ENCODE peak calls at places on chromosomes 16 and 17, in six cellular contexts. F is CD4-positive, alpha-beta T cell; I is mesothelial cell of epicardium; P is colonic mucosa; N is fibroblast of pulmonary artery; Z is GM12865. A is an unnamed sample.

GRCh38 chr16:81650982-81651562 is 128.0 kb upstream of the PLCG2 start:
- DNase-seq in F (no peak), I (no peak), P (peak), N (peak), Z (no peak), A (no peak)

GRCh38 chr16:11530171-11530940 is 56.4 kb downstream of the LITAF start:
- DNase-seq in F (no peak), I (no peak), P (no peak), N (peak), Z (no peak), A (no peak)

GRCh38 chr17:50697076-50697475 is 10.6 kb downstream of the ANKRD40 start:
- DNase-seq in F (no peak), I (no peak), P (no peak), N (no peak), Z (no peak), A (no peak)

GRCh38 chr17:71921726-71922320 is 199.0 kb upstream of the SOX9 start:
- DNase-seq in F (no peak), I (no peak), P (no peak), N (no peak), Z (peak), A (no peak)

GRCh38 chr17:82302498-82302963 is 14.9 kb downstream of the CD7 start:
- DNase-seq in F (no peak), I (no peak), P (no peak), N (no peak), Z (no peak), A (no peak)

GRCh38 chr16:13902677-13903076 is 17.3 kb upstream of the ERCC4 start:
- DNase-seq in F (no peak), I (no peak), P (no peak), N (peak), Z (no peak), A (no peak)

GRCh38 chr17:43615330-43615729 is 46.4 kb downstream of the MEOX1 start:
- DNase-seq in F (no peak), I (no peak), P (no peak), N (no peak), Z (no peak), A (no peak)

GRCh38 chr17:72192409-72193192 is 71.8 kb downstream of the SOX9 start:
- DNase-seq in F (no peak), I (no peak), P (no peak), N (peak), Z (no peak), A (no peak)

GRCh38 chr17:81399481-81400153 is 4.4 kb downstream of the BAHCC1 start:
- DNase-seq in F (no peak), I (no peak), P (no peak), N (no peak), Z (no peak), A (no peak)

GRCh38 chr16:15961060-15961511 is 11.7 kb downstream of the ABCC1 start:
- DNase-seq in F (peak), I (no peak), P (no peak), N (peak), Z (peak), A (no peak)

GRCh38 chr17:34378664-34379101 is 15.7 kb upstream of the CCL1 start:
- DNase-seq in F (no peak), I (no peak), P (no peak), N (peak), Z (peak), A (no peak)

GRCh38 chr16:16150117-16150877 is 73.0 kb downstream of the ABCC6 start:
- DNase-seq in F (no peak), I (no peak), P (peak), N (peak), Z (no peak), A (no peak)

GRCh38 chr16:50398336-50398735 is 29.5 kb upstream of the BRD7 start:
- DNase-seq in F (no peak), I (no peak), P (no peak), N (no peak), Z (no peak), A (peak)

GRCh38 chr17:7613769-7614421 is 802 bp downstream of the FXR2 start:
- DNase-seq in F (no peak), I (no peak), P (no peak), N (no peak), Z (no peak), A (no peak)

GRCh38 chr17:47800686-47801085 is 20.9 kb downstream of the OSBPL7 start:
- DNase-seq in F (no peak), I (no peak), P (no peak), N (no peak), Z (no peak), A (no peak)

GRCh38 chr17:78390241-78391050 is 12.0 kb downstream of the PGS1 start:
- DNase-seq in F (no peak), I (no peak), P (no peak), N (peak), Z (no peak), A (no peak)

GRCh38 chr17:67390646-67391480 is 13.8 kb downstream of the PITPNC1 start:
- DNase-seq in F (peak), I (no peak), P (no peak), N (peak), Z (peak), A (no peak)

GRCh38 chr17:67528751-67529436 is 151.8 kb downstream of the PITPNC1 start:
- DNase-seq in F (no peak), I (peak), P (peak), N (peak), Z (no peak), A (peak)

GRCh38 chr16:87101903-87102302 is 215.3 kb downstream of the C16orf95 start:
- DNase-seq in F (no peak), I (no peak), P (no peak), N (peak), Z (no peak), A (no peak)

GRCh38 chr16:69100046-69100765 is 5.2 kb upstream of the HAS3 start:
- DNase-seq in F (no peak), I (no peak), P (no peak), N (no peak), Z (no peak), A (no peak)

GRCh38 chr17:62064029-62064790 is 868 bp downstream of the MED13 start:
- DNase-seq in F (no peak), I (no peak), P (no peak), N (peak), Z (peak), A (no peak)

DNA sequence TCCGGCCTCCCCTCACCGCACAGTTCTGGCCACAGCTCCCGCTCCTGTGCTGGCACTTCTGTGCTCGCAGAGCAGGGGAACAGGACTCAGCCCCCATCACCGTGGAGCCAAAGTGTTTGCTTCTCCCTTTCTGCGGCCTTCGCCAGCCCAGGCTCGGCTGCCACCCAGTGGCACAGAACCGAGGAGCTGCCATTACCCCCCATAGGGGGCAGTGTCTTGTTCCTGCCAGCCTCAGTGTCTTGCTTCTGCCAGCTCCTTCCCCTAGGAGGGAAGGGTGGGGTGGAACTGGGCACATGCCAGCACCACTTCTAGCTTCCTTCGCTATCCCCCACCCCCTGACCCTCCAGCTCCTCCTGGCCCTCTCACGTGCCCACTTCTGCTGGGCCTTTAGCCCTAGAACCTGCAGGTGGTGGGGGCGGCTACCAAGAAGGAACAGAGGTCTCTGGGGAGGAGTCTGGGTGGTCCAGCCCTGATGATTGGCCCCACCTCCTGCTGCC is 645 bp upstream of the ELMO3 start:
- DNase-seq in F (no peak), I (no peak), P (peak), N (no peak), Z (no peak), A (no peak)
- TF ChIP-seq CTCF in F (no peak), I (peak), P (peak), N (peak), Z (peak), A (peak)

GRCh38 chr16:70696368-70696767 is 10.5 kb upstream of the MTSS2 start:
- DNase-seq in F (no peak), I (no peak), P (no peak), N (no peak), Z (no peak), A (no peak)

GRCh38 chr16:70694517-70695218 is 8.8 kb upstream of the MTSS2 start:
- DNase-seq in F (no peak), I (no peak), P (no peak), N (no peak), Z (no peak), A (no peak)

GRCh38 chr16:70696952-70697600 is 11.2 kb upstream of the MTSS2 start:
- DNase-seq in F (no peak), I (no peak), P (no peak), N (no peak), Z (no peak), A (no peak)

GRCh38 chr16:70694088-70694487 is 8.2 kb upstream of the MTSS2 start:
- DNase-seq in F (no peak), I (no peak), P (no peak), N (peak), Z (no peak), A (no peak)

GRCh38 chr16:70695351-70696070 is 9.7 kb upstream of the MTSS2 start:
- DNase-seq in F (no peak), I (no peak), P (peak), N (no peak), Z (no peak), A (no peak)
- TF ChIP-seq CTCF in F (no peak), I (no peak), P (no peak), N (no peak), Z (no peak), A (no peak)

DNA sequence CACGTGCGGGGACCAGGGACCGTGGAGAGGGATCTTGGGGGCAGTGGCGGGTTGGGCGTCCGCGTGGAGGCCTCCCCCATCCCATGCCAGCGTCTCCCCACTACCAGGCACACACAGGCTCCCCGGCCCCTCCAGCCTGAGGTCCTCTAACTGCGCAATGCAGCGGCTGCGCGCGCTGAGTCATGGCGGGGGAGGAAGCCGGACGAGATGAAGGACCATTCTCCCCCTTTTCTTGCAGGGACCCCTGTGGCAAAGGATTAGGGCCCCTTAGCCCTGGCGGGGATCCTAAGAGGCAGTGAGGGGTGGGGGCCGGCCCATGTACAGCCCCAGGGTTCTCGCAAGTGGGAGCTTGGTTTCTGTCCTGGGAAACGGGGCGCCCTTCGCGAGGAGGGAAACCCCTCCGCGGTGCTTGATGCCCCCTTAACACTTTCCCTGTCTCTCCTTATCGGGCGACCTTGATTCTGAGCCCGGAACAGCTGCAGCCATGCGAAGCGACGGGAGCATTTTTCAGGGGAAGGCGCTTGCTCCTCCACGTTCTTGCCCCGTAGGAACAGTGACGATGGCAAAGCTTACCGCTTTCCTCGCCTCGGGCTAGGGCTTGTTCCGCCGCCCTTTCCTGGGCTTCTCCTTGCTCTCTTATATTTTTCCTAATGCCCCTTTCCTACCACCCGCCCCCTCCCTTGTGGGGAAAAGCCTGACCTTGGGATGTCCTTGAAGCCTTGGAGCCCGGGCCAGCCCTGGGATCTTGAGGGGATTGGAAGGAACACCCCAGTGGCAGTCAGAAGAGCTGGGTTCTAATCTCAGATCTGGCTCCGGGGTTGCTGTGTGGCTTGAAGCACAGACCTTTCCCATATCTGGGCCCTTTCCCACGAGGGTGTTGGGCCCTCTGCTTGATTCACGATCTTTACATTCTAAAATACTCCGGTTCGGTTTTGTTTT is 652 bp downstream of the ALDOA start:
- DNase-seq in F (no peak), I (peak), P (peak), N (peak), Z (no peak), A (no peak)
- TF ChIP-seq CTCF in F (no peak), I (no peak), P (no peak), N (no peak), Z (no peak), A (no peak)

GRCh38 chr16:27779719-27780161 is 229.8 kb downstream of the KATNIP start:
- DNase-seq in F (no peak), I (peak), P (no peak), N (peak), Z (no peak), A (no peak)
- TF ChIP-seq CTCF in F (no peak), I (peak), P (no peak), N (peak), Z (no peak), A (peak)

GRCh38 chr17:20944014-20944905 is 98.6 kb downstream of the USP22 start:
- DNase-seq in F (peak), I (no peak), P (peak), N (no peak), Z (peak), A (no peak)
- TF ChIP-seq CTCF in F (no peak), I (no peak), P (peak), N (peak), Z (peak), A (peak)

DNA sequence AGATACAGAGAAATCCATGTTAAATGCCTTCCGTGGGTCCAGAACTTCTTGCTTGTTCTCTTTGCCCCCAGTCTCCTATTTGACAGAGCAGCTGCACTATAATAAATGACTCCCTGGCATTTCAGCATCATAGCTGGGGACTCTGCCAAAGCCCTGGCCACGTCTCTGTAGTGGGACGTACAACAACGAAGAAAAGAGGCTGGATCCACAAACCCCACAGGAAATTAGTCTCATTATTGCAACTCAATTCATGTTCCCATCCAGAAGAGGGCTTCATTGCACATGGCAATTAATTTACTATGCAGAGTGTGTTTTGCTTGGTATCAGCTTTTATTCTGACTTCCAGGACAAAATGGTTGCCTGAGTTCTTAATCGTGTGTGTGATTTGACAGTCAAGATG is 121.3 kb downstream of the CDH13 start:
- DNase-seq in F (no peak), I (no peak), P (no peak), N (peak), Z (no peak), A (no peak)
- TF ChIP-seq CTCF in F (no peak), I (no peak), P (no peak), N (peak), Z (no peak), A (no peak)

DNA sequence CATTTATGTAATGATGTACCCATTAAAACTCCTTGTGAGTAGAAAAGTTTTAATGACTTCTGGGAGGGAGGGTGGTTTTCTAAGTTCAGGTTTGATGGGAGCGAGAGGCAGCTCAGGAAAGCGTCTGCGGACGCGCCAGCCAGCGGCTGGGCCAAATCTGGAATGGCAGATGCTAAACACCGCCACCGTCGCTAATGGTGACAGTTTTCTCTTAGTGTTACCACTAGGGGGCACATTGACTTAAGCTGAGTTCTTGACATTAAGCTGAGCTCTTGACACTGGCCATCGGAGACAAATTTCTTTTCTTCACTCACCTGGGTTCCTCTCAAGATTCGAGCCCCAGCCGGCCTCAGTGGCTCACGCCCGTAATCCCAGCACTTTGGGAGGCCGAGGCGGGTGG is 6.7 kb downstream of the TRPV1 start:
- DNase-seq in F (no peak), I (no peak), P (no peak), N (peak), Z (peak), A (no peak)
- TF ChIP-seq CTCF in F (no peak), I (peak), P (peak), N (peak), Z (peak), A (peak)

DNA sequence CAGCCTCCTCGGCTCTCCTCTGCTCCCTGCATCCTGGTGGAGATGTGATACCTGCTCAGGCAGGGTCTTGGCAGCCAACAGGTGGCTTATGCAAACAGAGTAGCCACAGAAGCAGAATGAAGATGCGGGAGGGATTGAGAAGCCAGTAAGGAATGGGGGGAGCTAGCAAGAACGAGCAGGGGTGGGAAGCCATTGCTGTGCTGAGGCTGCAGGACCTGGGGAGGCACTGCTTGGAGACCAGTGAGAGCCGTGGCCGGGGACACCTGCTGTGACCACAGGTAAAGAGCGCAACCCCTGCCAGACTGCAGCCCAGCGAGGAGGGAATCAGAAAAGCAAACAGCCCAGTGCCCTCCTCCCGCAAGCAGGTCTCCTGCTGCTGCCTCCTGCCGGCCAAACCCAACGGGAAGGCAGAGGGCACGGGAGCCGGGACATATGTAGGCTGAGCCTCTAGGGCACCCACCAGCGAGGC is 14.7 kb downstream of the AIPL1 start:
- DNase-seq in F (peak), I (no peak), P (no peak), N (peak), Z (peak), A (no peak)
- TF ChIP-seq CTCF in F (no peak), I (peak), P (no peak), N (peak), Z (peak), A (peak)

DNA sequence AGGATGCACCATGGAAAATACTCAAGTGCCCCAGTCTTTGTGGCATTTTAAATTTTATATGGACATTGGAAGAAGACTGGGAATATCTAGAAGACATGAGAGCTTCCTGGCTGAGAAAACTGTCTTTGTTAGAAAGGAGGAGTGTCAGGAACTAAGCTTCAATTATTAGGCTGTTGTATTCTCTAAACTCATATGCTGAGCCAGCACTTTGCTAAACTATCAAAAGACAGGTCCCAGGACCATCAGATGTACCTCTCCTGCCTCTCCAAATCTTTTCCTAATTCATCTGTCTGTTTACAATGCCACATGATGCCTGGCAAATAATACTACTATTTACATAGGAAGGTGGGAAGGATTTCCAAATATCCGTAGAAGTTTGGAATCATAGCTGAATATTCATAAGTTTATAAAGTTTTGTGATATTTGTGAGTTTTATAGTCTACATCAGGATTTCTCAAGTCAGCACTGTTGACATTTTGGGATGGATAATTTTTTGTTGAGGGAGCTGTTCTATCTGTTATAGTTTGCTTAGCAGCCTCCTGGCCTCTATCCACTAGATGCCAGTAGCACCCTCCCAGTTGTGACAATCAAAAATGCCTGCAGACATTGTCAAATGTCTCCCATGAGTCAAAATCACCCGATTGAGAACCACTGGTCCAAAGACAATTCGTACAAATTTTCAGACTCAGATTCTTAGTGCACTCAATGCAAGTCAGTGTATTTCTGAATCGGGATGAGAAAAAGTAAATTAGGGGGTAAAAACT is 61.2 kb upstream of the NETO2 start:
- DNase-seq in F (no peak), I (no peak), P (no peak), N (no peak), Z (no peak), A (no peak)
- TF ChIP-seq CTCF in F (no peak), I (no peak), P (no peak), N (no peak), Z (peak), A (peak)